ENCODE peak calls at places on chromosome 18, in five cellular contexts. X, C, B, D and A are unnamed samples.

GRCh38 chr18:67919316-67919715 is 402.8 kb upstream of the DSEL start:
- DNase-seq in X (no peak), C (no peak), B (no peak), D (no peak), A (no peak)

GRCh38 chr18:63963610-63964256 is 6.1 kb upstream of the SERPINB8 start:
- DNase-seq in X (no peak), C (no peak), B (peak; percentile 54), D (peak; percentile 70), A (no peak)

GRCh38 chr18:34650121-34650545 is 60.0 kb upstream of the DTNA start:
- DNase-seq in X (no peak), C (no peak), B (no peak), D (no peak), A (no peak)

GRCh38 chr18:66749475-66750035 is 145.7 kb upstream of the CDH19 start:
- DNase-seq in X (no peak), C (no peak), B (no peak), D (no peak), A (no peak)

GRCh38 chr18:23498062-23498582 is 5.2 kb upstream of the RMC1 start:
- DNase-seq in X (no peak), C (no peak), B (no peak), D (no peak), A (no peak)

GRCh38 chr18:31633416-31634330 is 42.0 kb downstream of the TTR start:
- DNase-seq in X (no peak), C (no peak), B (no peak), D (no peak), A (no peak)

GRCh38 chr18:80109676-80110078 is 615 bp downstream of the ADNP2 start:
- DNase-seq in X (peak; percentile 15), C (peak; percentile 37), B (peak; percentile 70), D (no peak), A (peak; percentile 95)

GRCh38 chr18:8844721-8845148 is 139.4 kb downstream of the MTCL1 start:
- DNase-seq in X (no peak), C (no peak), B (no peak), D (no peak), A (no peak)

GRCh38 chr18:35397976-35398375 is 20.8 kb upstream of the ZNF396 start:
- DNase-seq in X (no peak), C (no peak), B (no peak), D (no peak), A (no peak)

GRCh38 chr18:10441472-10441871 is 13.0 kb upstream of the APCDD1 start:
- DNase-seq in X (no peak), C (no peak), B (no peak), D (no peak), A (no peak)

GRCh38 chr18:79951545-79952456 is at the start of gene SLC66A2:
- DNase-seq in X (peak; percentile 90), C (peak; percentile 96), B (peak; percentile 93), D (peak; percentile 85), A (peak; percentile 98)

GRCh38 chr18:55998071-55998522 is 410.1 kb upstream of the TCF4 start:
- DNase-seq in X (no peak), C (no peak), B (no peak), D (no peak), A (no peak)

GRCh38 chr18:43620936-43621335 is 343.6 kb upstream of the SYT4 start:
- DNase-seq in X (no peak), C (no peak), B (no peak), D (no peak), A (no peak)

GRCh38 chr18:28735731-28736130 is 558.8 kb upstream of the CDH2 start:
- DNase-seq in X (no peak), C (no peak), B (no peak), D (no peak), A (no peak)

GRCh38 chr18:24656044-24656443 is 195.6 kb downstream of the HRH4 start:
- DNase-seq in X (no peak), C (no peak), B (no peak), D (no peak), A (no peak)

GRCh38 chr18:32661486-32662299 is 111.1 kb downstream of the KLHL14 start:
- DNase-seq in X (no peak), C (no peak), B (no peak), D (no peak), A (no peak)

GRCh38 chr18:25234740-25235345 is 117.1 kb downstream of the ZNF521 start:
- DNase-seq in X (no peak), C (no peak), B (no peak), D (no peak), A (no peak)

GRCh38 chr18:79985172-79985571 is 3.2 kb downstream of the TXNL4A start:
- DNase-seq in X (no peak), C (no peak), B (no peak), D (no peak), A (no peak)

GRCh38 chr18:79030680-79031079 is 38.5 kb upstream of the ATP9B start:
- DNase-seq in X (no peak), C (no peak), B (no peak), D (no peak), A (no peak)

GRCh38 chr18:79944126-79944731 is 7.2 kb downstream of the SLC66A2 start:
- DNase-seq in X (no peak), C (no peak), B (peak; percentile 49), D (no peak), A (no peak)

GRCh38 chr18:46759885-46760284 is 3.0 kb upstream of the ST8SIA5 start:
- DNase-seq in X (no peak), C (no peak), B (no peak), D (no peak), A (no peak)

GRCh38 chr18:37481058-37481457 is 84.5 kb downstream of the CELF4 start:
- DNase-seq in X (no peak), C (no peak), B (no peak), D (no peak), A (no peak)

GRCh38 chr18:60892855-60893254 is 440.4 kb upstream of the CDH20 start:
- DNase-seq in X (no peak), C (no peak), B (no peak), D (peak; percentile 7), A (no peak)

GRCh38 chr18:74546751-74547530 is 12.6 kb downstream of the CNDP1 start:
- DNase-seq in X (no peak), C (peak; percentile 39), B (no peak), D (no peak), A (no peak)

GRCh38 chr18:45275367-45276113 is 339.7 kb upstream of the SLC14A2 start:
- DNase-seq in X (no peak), C (no peak), B (no peak), D (peak; percentile 20), A (no peak)

GRCh38 chr18:73043231-73044000 is 175.6 kb upstream of the NETO1 start:
- DNase-seq in X (no peak), C (no peak), B (no peak), D (no peak), A (no peak)

GRCh38 chr18:50866765-50867164 is 12.2 kb upstream of the ME2 start:
- DNase-seq in X (no peak), C (no peak), B (no peak), D (no peak), A (no peak)

GRCh38 chr18:61742555-61743429 is 150.0 kb downstream of the RNF152 start:
- DNase-seq in X (no peak), C (peak; percentile 70), B (peak; percentile 84), D (no peak), A (no peak)

GRCh38 chr18:36388310-36388709 is 90.8 kb downstream of the FHOD3 start:
- DNase-seq in X (no peak), C (no peak), B (no peak), D (no peak), A (no peak)

GRCh38 chr18:11548940-11549551 is 60.4 kb upstream of the SLC35G4 start:
- DNase-seq in X (no peak), C (no peak), B (no peak), D (no peak), A (no peak)
- TF ChIP-seq CTCF in X (peak; percentile 36), C (no peak), B (no peak), D (no peak), A (no peak)

GRCh38 chr18:22169011-22169888 is at the start of gene GATA6:
- DNase-seq in X (peak; percentile 77), C (peak; percentile 89), B (peak; percentile 92), D (peak; percentile 39), A (peak; percentile 46)
- TF ChIP-seq CTCF in X (peak; percentile 45), C (peak; percentile 25), B (peak; percentile 32), D (no peak), A (peak; percentile 53)

GRCh38 chr18:477565-477964 is 22.9 kb downstream of the COLEC12 start:
- DNase-seq in X (no peak), C (no peak), B (no peak), D (no peak), A (no peak)

GRCh38 chr18:475202-475624 is 25.3 kb downstream of the COLEC12 start:
- DNase-seq in X (no peak), C (no peak), B (no peak), D (no peak), A (no peak)

GRCh38 chr18:474416-474815 is 26.1 kb downstream of the COLEC12 start:
- DNase-seq in X (no peak), C (no peak), B (no peak), D (no peak), A (no peak)

GRCh38 chr18:478679-479078 is 21.8 kb downstream of the COLEC12 start:
- DNase-seq in X (no peak), C (no peak), B (no peak), D (no peak), A (no peak)

DNA sequence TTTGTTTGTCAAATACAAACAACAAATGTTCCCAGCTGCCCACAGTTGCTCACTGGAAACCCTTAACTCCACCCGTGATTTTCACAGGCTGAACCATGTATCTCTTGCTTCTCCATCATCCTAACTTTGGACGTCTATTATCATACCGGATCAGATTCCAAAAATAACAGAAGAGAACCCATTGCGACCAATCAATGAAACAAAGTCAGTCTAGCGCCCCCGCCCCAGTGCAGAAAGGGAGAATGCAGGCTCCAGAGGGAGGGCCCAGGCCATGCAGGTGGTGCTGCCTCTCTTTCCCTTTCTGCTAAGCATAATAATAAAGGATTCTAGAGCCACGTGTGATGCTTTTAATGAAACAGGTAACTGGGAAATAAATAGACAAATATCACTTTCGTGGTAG is 24.1 kb downstream of the COLEC12 start:
- DNase-seq in X (no peak), C (no peak), B (no peak), D (no peak), A (no peak)
- TF ChIP-seq CTCF in X (no peak), C (no peak), B (no peak), D (no peak), A (no peak)

GRCh38 chr18:54923339-54923956 is 35.8 kb downstream of the CCDC68 start:
- DNase-seq in X (no peak), C (no peak), B (no peak), D (no peak), A (no peak)

GRCh38 chr18:54916507-54916906 is 42.8 kb downstream of the CCDC68 start:
- DNase-seq in X (no peak), C (no peak), B (no peak), D (no peak), A (no peak)

GRCh38 chr18:54924948-54925347 is 34.3 kb downstream of the CCDC68 start:
- DNase-seq in X (no peak), C (no peak), B (no peak), D (no peak), A (no peak)

GRCh38 chr18:54918060-54918459 is 41.2 kb downstream of the CCDC68 start:
- DNase-seq in X (no peak), C (no peak), B (no peak), D (no peak), A (no peak)

DNA sequence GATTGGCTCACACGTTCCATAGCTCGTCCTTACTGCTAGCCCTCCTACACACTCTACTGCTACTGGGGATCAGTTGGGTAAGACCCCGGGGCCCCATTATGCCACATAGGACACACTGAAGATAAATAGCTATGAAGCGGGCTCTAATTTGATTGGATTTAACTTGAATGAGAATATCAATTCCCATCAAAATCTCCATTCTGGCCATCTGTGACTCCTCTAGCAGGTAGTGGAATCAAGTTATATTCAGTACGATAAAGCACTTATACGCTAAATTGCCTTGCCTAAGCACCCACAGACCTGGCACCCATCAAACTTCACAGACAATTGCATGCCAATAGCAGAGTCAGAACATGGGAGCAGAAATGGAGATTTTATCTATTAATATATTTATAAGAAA is 39.8 kb downstream of the CCDC68 start:
- DNase-seq in X (no peak), C (no peak), B (no peak), D (no peak), A (no peak)
- TF ChIP-seq CTCF in X (no peak), C (no peak), B (no peak), D (no peak), A (no peak)